ENCODE peak calls at places on chromosomes 3 and 15, in four cellular contexts. One of them, this sample, is unnamed.

GRCh38 chr15:86316699-86317378 is 237.2 kb downstream of the AGBL1 start:
- DNase-seq in mesenchymal stem cell: peak
- DNase-seq in H9: no peak
- DNase-seq in neuronal stem cell: peak
- DNase-seq in this sample: no peak

GRCh38 chr3:52521881-52522650 is 11.6 kb downstream of the NT5DC2 start:
- DNase-seq in mesenchymal stem cell: no peak
- DNase-seq in H9: no peak
- DNase-seq in neuronal stem cell: no peak
- DNase-seq in this sample: no peak

GRCh38 chr3:195133462-195133861 is 137.5 kb downstream of the XXYLT1 start:
- DNase-seq in H9: no peak
- DNase-seq in mesenchymal stem cell: no peak
- DNase-seq in neuronal stem cell: no peak
- DNase-seq in this sample: no peak

GRCh38 chr3:119579366-119580147 is at the start of gene ADPRH:
- DNase-seq in H9: peak
- DNase-seq in neuronal stem cell: peak
- DNase-seq in mesenchymal stem cell: peak
- DNase-seq in this sample: peak

GRCh38 chr3:148873928-148874326 is 8.8 kb downstream of the CPA3 start:
- DNase-seq in mesenchymal stem cell: no peak
- DNase-seq in H9: no peak
- DNase-seq in neuronal stem cell: no peak
- DNase-seq in this sample: no peak

GRCh38 chr3:111012388-111013248 is 59.0 kb upstream of the NECTIN3 start:
- DNase-seq in mesenchymal stem cell: peak
- DNase-seq in H9: peak
- DNase-seq in neuronal stem cell: peak
- DNase-seq in this sample: peak

GRCh38 chr3:42855219-42855546 is 20.5 kb downstream of the CYP8B1 start:
- DNase-seq in neuronal stem cell: no peak
- DNase-seq in mesenchymal stem cell: no peak
- DNase-seq in H9: no peak
- DNase-seq in this sample: no peak

GRCh38 chr15:77841376-77841775 is 208.7 kb upstream of the LINGO1 start:
- DNase-seq in neuronal stem cell: no peak
- DNase-seq in H9: no peak
- DNase-seq in mesenchymal stem cell: no peak
- DNase-seq in this sample: no peak

GRCh38 chr3:187447737-187448136 is 79.6 kb downstream of the RTP4 start:
- DNase-seq in H9: no peak
- DNase-seq in neuronal stem cell: no peak
- DNase-seq in mesenchymal stem cell: no peak
- DNase-seq in this sample: no peak

GRCh38 chr3:150248116-150248864 is 159.8 kb upstream of the TSC22D2 start:
- DNase-seq in mesenchymal stem cell: peak
- DNase-seq in neuronal stem cell: no peak
- DNase-seq in H9: no peak
- DNase-seq in this sample: no peak

GRCh38 chr3:160001154-160001760 is 12.6 kb downstream of the IL12A start:
- DNase-seq in H9: no peak
- DNase-seq in mesenchymal stem cell: no peak
- DNase-seq in neuronal stem cell: no peak
- DNase-seq in this sample: no peak

GRCh38 chr15:44971036-44971435 is 14.5 kb downstream of the TERB2 start:
- DNase-seq in mesenchymal stem cell: no peak
- DNase-seq in neuronal stem cell: no peak
- DNase-seq in H9: no peak
- DNase-seq in this sample: peak

GRCh38 chr3:103112273-103112672 is 677.5 kb downstream of the ZPLD1 start:
- DNase-seq in mesenchymal stem cell: no peak
- DNase-seq in neuronal stem cell: no peak
- DNase-seq in H9: no peak
- DNase-seq in this sample: no peak

GRCh38 chr15:80228959-80229610 is 22.9 kb downstream of the CTXND1 start:
- DNase-seq in H9: no peak
- DNase-seq in mesenchymal stem cell: peak
- DNase-seq in neuronal stem cell: no peak
- DNase-seq in this sample: no peak

GRCh38 chr3:127751163-127751621 is 71.1 kb downstream of the MGLL start:
- DNase-seq in H9: no peak
- DNase-seq in mesenchymal stem cell: no peak
- DNase-seq in neuronal stem cell: no peak
- DNase-seq in this sample: no peak

GRCh38 chr3:55676643-55677042 is 189.5 kb upstream of the WNT5A start:
- DNase-seq in neuronal stem cell: no peak
- DNase-seq in mesenchymal stem cell: no peak
- DNase-seq in H9: no peak
- DNase-seq in this sample: no peak

GRCh38 chr3:62169871-62170660 is 203.3 kb downstream of the FEZF2 start:
- DNase-seq in neuronal stem cell: no peak
- DNase-seq in mesenchymal stem cell: no peak
- DNase-seq in H9: no peak
- DNase-seq in this sample: no peak

GRCh38 chr3:51896607-51897305 is 6.4 kb downstream of the IQCF1 start:
- DNase-seq in H9: no peak
- DNase-seq in neuronal stem cell: no peak
- DNase-seq in mesenchymal stem cell: no peak
- DNase-seq in this sample: no peak

GRCh38 chr15:57237282-57237642 is 139.0 kb upstream of the CGNL1 start:
- DNase-seq in mesenchymal stem cell: no peak
- DNase-seq in H9: no peak
- DNase-seq in neuronal stem cell: peak
- DNase-seq in this sample: no peak

GRCh38 chr3:49715611-49716121 is 3.8 kb downstream of the AMIGO3 start:
- DNase-seq in H9: peak
- DNase-seq in mesenchymal stem cell: no peak
- DNase-seq in neuronal stem cell: no peak
- DNase-seq in this sample: peak

GRCh38 chr3:184604039-184604955 is 42.7 kb downstream of the EPHB3 start:
- DNase-seq in neuronal stem cell: no peak
- DNase-seq in mesenchymal stem cell: no peak
- DNase-seq in H9: peak
- DNase-seq in this sample: peak

GRCh38 chr3:148433665-148434064 is 264.0 kb upstream of the AGTR1 start:
- DNase-seq in neuronal stem cell: no peak
- DNase-seq in mesenchymal stem cell: no peak
- DNase-seq in H9: no peak
- DNase-seq in this sample: no peak

GRCh38 chr3:21435871-21436270 is 315.1 kb downstream of the ZNF385D start:
- DNase-seq in mesenchymal stem cell: no peak
- DNase-seq in neuronal stem cell: no peak
- DNase-seq in H9: no peak
- DNase-seq in this sample: no peak

GRCh38 chr3:58045084-58045483 is 36.9 kb downstream of the FLNB start:
- DNase-seq in H9: no peak
- DNase-seq in neuronal stem cell: no peak
- DNase-seq in mesenchymal stem cell: no peak
- DNase-seq in this sample: no peak

GRCh38 chr3:155231792-155232191 is 61.7 kb downstream of the STRIT1 start:
- DNase-seq in mesenchymal stem cell: no peak
- DNase-seq in H9: no peak
- DNase-seq in neuronal stem cell: no peak
- DNase-seq in this sample: no peak

GRCh38 chr3:30181546-30181945 is 424.9 kb upstream of the TGFBR2 start:
- DNase-seq in neuronal stem cell: no peak
- DNase-seq in H9: no peak
- DNase-seq in mesenchymal stem cell: no peak
- DNase-seq in this sample: no peak

GRCh38 chr3:30185872-30186271 is 420.5 kb upstream of the TGFBR2 start:
- DNase-seq in mesenchymal stem cell: no peak
- DNase-seq in neuronal stem cell: no peak
- DNase-seq in H9: no peak
- DNase-seq in this sample: no peak

GRCh38 chr3:30184102-30184810 is 422.1 kb upstream of the TGFBR2 start:
- DNase-seq in mesenchymal stem cell: no peak
- DNase-seq in neuronal stem cell: no peak
- DNase-seq in H9: no peak
- DNase-seq in this sample: no peak

GRCh38 chr3:30183421-30183820 is 423.0 kb upstream of the TGFBR2 start:
- DNase-seq in H9: no peak
- DNase-seq in mesenchymal stem cell: no peak
- DNase-seq in neuronal stem cell: no peak
- DNase-seq in this sample: peak

GRCh38 chr3:30180305-30181275 is 425.8 kb upstream of the TGFBR2 start:
- DNase-seq in neuronal stem cell: no peak
- DNase-seq in H9: no peak
- DNase-seq in mesenchymal stem cell: no peak
- DNase-seq in this sample: peak
- H3K4ac ChIP-seq in neuronal stem cell: no peak
- H3K4ac ChIP-seq in H9: no peak
- H3K4ac ChIP-seq in mesenchymal stem cell: no peak
- H3K4ac ChIP-seq in this sample: no peak

DNA sequence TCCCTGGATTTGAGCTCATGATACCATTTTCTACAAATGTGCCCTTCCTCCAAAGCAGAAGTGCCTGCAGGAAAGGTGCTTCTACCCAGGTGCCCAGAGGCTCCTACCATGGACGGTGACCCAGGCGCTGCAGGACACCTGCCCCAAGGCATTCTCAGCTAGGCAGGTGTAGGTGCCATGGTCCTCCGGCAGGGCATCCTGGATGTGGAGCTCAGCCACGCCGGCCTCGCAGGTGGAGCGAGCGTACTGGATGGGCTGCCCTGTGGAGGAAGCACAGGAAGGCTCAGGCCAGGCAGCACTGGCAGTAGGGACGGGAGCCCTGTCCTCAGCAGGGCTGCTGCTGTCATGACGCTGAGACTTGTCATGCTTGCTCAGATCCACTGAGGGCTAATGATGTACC is 137.2 kb upstream of the HACD2 start:
- DNase-seq in H9: no peak
- DNase-seq in mesenchymal stem cell: no peak
- DNase-seq in neuronal stem cell: no peak
- DNase-seq in this sample: no peak
- H3K4ac ChIP-seq in H9: no peak
- H3K4ac ChIP-seq in mesenchymal stem cell: no peak
- H3K4ac ChIP-seq in neuronal stem cell: no peak
- H3K4ac ChIP-seq in this sample: no peak

GRCh38 chr3:69439683-69440270 is 53.9 kb upstream of the FRMD4B start:
- DNase-seq in H9: no peak
- DNase-seq in mesenchymal stem cell: peak
- DNase-seq in neuronal stem cell: no peak
- DNase-seq in this sample: peak
- H3K4ac ChIP-seq in H9: no peak
- H3K4ac ChIP-seq in mesenchymal stem cell: no peak
- H3K4ac ChIP-seq in neuronal stem cell: no peak
- H3K4ac ChIP-seq in this sample: no peak

DNA sequence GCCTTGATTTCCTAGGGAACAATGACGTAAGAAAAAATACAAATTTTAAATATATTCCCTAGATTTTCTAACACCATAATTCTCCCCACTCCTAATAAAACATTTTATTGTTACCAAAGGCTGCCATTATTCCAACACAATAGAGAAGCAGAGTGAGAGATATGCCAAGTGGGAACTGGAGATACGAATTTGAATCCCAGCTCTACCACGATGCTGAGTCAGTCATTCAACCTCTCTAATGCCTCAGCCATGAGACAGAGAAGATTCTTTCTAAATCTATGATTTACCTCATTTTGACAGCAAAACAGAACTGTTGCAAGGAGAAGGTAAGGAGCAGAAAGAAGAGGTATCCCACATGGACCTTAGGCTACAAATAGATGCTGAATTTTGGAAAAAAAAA is 112.5 kb downstream of the IGF2BP2 start:
- DNase-seq in mesenchymal stem cell: no peak
- DNase-seq in H9: no peak
- DNase-seq in neuronal stem cell: no peak
- DNase-seq in this sample: peak
- H3K4ac ChIP-seq in mesenchymal stem cell: no peak
- H3K4ac ChIP-seq in H9: no peak
- H3K4ac ChIP-seq in neuronal stem cell: no peak
- H3K4ac ChIP-seq in this sample: no peak

DNA sequence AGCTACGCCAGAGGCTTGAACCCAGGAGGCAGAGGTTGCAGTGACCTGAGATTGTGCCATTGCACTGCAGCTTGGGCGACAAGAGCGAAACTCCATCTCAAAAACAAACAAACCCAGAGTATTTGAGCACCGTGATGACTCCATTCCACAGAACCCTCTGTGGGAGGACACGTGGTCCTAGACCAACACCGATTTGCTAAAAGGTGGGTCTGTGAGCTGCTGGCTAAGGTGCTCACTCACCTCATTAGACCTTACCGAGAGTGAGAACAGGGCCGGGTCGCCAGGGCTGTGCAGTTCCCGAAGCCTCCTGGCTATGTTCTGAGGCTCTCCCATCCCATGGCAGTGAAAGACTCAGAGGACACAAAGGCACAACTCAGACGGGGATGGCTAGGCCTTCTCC is 17.9 kb downstream of the ABHD2 start:
- DNase-seq in H9: no peak
- DNase-seq in neuronal stem cell: no peak
- DNase-seq in mesenchymal stem cell: no peak
- DNase-seq in this sample: no peak
- H3K4ac ChIP-seq in H9: no peak
- H3K4ac ChIP-seq in neuronal stem cell: no peak
- H3K4ac ChIP-seq in mesenchymal stem cell: no peak
- H3K4ac ChIP-seq in this sample: no peak

DNA sequence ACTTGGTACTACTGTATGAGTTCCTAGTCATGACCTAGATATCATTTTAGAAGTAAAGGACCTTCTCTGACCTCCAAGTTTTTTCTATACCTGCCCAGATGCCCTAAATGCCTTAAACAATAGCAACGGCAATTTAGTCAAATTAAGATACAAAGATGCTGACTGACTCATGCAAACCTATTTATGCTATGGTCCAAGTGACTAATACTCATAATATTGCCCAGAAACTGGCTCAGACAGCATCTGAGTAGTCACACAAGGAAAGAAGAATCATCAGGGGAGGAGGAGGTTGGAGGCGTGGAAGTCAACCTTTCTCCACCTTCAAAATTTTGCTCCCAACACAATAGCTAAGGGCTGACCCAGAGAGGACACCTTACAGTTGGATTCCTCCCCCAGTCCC is 6.8 kb downstream of the FYCO1 start:
- DNase-seq in H9: no peak
- DNase-seq in neuronal stem cell: no peak
- DNase-seq in mesenchymal stem cell: peak
- DNase-seq in this sample: peak
- H3K4ac ChIP-seq in H9: no peak
- H3K4ac ChIP-seq in neuronal stem cell: no peak
- H3K4ac ChIP-seq in mesenchymal stem cell: no peak
- H3K4ac ChIP-seq in this sample: no peak

This sample was measured in trophoblast cell.